ENCODE peak calls at places on chromosomes 5 and 9, in seven cellular contexts. One of them, this sample, is unnamed.

GRCh38 chr5:108588323-108588722 is 159.4 kb upstream of the FER start:
- DNase-seq in progenitor cell of endocrine pancreas: no peak
- DNase-seq in psoas muscle: no peak
- DNase-seq in endothelial cell: no peak
- DNase-seq in foreskin fibroblast: no peak
- DNase-seq in body of pancreas: no peak
- DNase-seq in AG04450: no peak
- DNase-seq in this sample: no peak

GRCh38 chr9:4005896-4006295 is 294.0 kb downstream of the GLIS3 start:
- DNase-seq in endothelial cell: no peak
- DNase-seq in psoas muscle: no peak
- DNase-seq in progenitor cell of endocrine pancreas: no peak
- DNase-seq in body of pancreas: no peak
- DNase-seq in foreskin fibroblast: no peak
- DNase-seq in AG04450: no peak
- DNase-seq in this sample: no peak

GRCh38 chr5:136816327-136816726 is 451.0 kb upstream of the TRPC7 start:
- DNase-seq in psoas muscle: no peak
- DNase-seq in progenitor cell of endocrine pancreas: no peak
- DNase-seq in endothelial cell: no peak
- DNase-seq in foreskin fibroblast: no peak
- DNase-seq in AG04450: no peak
- DNase-seq in body of pancreas: no peak
- DNase-seq in this sample: no peak

GRCh38 chr5:151477106-151477505 is 29.7 kb downstream of the SLC36A1 start:
- DNase-seq in psoas muscle: no peak
- DNase-seq in body of pancreas: no peak
- DNase-seq in AG04450: no peak
- DNase-seq in endothelial cell: no peak
- DNase-seq in foreskin fibroblast: peak
- DNase-seq in progenitor cell of endocrine pancreas: no peak
- DNase-seq in this sample: no peak

GRCh38 chr9:34547960-34548603 is 25.3 kb upstream of the ENHO start:
- DNase-seq in body of pancreas: peak
- DNase-seq in psoas muscle: peak
- DNase-seq in foreskin fibroblast: peak
- DNase-seq in endothelial cell: peak
- DNase-seq in AG04450: peak
- DNase-seq in progenitor cell of endocrine pancreas: peak
- DNase-seq in this sample: peak

GRCh38 chr9:22037954-22038690 is 29.0 kb upstream of the CDKN2B start:
- DNase-seq in foreskin fibroblast: peak
- DNase-seq in progenitor cell of endocrine pancreas: no peak
- DNase-seq in endothelial cell: no peak
- DNase-seq in psoas muscle: no peak
- DNase-seq in body of pancreas: no peak
- DNase-seq in AG04450: no peak
- DNase-seq in this sample: no peak

GRCh38 chr5:310941-311434 is 10.5 kb upstream of the AHRR start:
- DNase-seq in AG04450: no peak
- DNase-seq in psoas muscle: peak
- DNase-seq in foreskin fibroblast: no peak
- DNase-seq in body of pancreas: no peak
- DNase-seq in progenitor cell of endocrine pancreas: no peak
- DNase-seq in endothelial cell: no peak
- DNase-seq in this sample: no peak

GRCh38 chr9:92707530-92707929 is 37.6 kb upstream of the IPPK start:
- DNase-seq in psoas muscle: no peak
- DNase-seq in foreskin fibroblast: no peak
- DNase-seq in AG04450: no peak
- DNase-seq in endothelial cell: no peak
- DNase-seq in progenitor cell of endocrine pancreas: no peak
- DNase-seq in body of pancreas: no peak
- DNase-seq in this sample: no peak

GRCh38 chr9:82923410-82924242 is 139.3 kb downstream of the RASEF start:
- DNase-seq in AG04450: no peak
- DNase-seq in body of pancreas: no peak
- DNase-seq in progenitor cell of endocrine pancreas: no peak
- DNase-seq in endothelial cell: no peak
- DNase-seq in foreskin fibroblast: no peak
- DNase-seq in psoas muscle: no peak
- DNase-seq in this sample: no peak

GRCh38 chr9:16879416-16879815 is 8.9 kb upstream of the BNC2 start:
- DNase-seq in AG04450: no peak
- DNase-seq in endothelial cell: no peak
- DNase-seq in progenitor cell of endocrine pancreas: no peak
- DNase-seq in body of pancreas: no peak
- DNase-seq in foreskin fibroblast: peak
- DNase-seq in psoas muscle: no peak
- DNase-seq in this sample: no peak

GRCh38 chr9:81116340-81117207 is 572.8 kb downstream of the TLE1 start:
- DNase-seq in AG04450: peak
- DNase-seq in foreskin fibroblast: peak
- DNase-seq in progenitor cell of endocrine pancreas: no peak
- DNase-seq in psoas muscle: no peak
- DNase-seq in endothelial cell: no peak
- DNase-seq in body of pancreas: no peak
- DNase-seq in this sample: no peak

GRCh38 chr9:107389617-107390071 is 99.9 kb downstream of the KLF4 start:
- DNase-seq in AG04450: no peak
- DNase-seq in endothelial cell: no peak
- DNase-seq in foreskin fibroblast: peak
- DNase-seq in progenitor cell of endocrine pancreas: no peak
- DNase-seq in psoas muscle: peak
- DNase-seq in body of pancreas: peak
- DNase-seq in this sample: no peak

GRCh38 chr9:93288891-93289883 is 105.2 kb downstream of the WNK2 start:
- DNase-seq in progenitor cell of endocrine pancreas: no peak
- DNase-seq in psoas muscle: peak
- DNase-seq in foreskin fibroblast: peak
- DNase-seq in AG04450: no peak
- DNase-seq in endothelial cell: no peak
- DNase-seq in body of pancreas: no peak
- DNase-seq in this sample: no peak

GRCh38 chr9:113578877-113579269 is 115.3 kb downstream of the RGS3 start:
- DNase-seq in AG04450: no peak
- DNase-seq in psoas muscle: peak
- DNase-seq in progenitor cell of endocrine pancreas: no peak
- DNase-seq in body of pancreas: no peak
- DNase-seq in endothelial cell: no peak
- DNase-seq in foreskin fibroblast: peak
- DNase-seq in this sample: no peak

GRCh38 chr9:38068616-38068865 is 486 bp downstream of the SHB start:
- DNase-seq in psoas muscle: no peak
- DNase-seq in foreskin fibroblast: peak
- DNase-seq in endothelial cell: no peak
- DNase-seq in AG04450: no peak
- DNase-seq in progenitor cell of endocrine pancreas: no peak
- DNase-seq in body of pancreas: peak
- DNase-seq in this sample: peak

GRCh38 chr9:87292449-87293191 is 205.0 kb upstream of the DAPK1 start:
- DNase-seq in psoas muscle: no peak
- DNase-seq in body of pancreas: no peak
- DNase-seq in endothelial cell: no peak
- DNase-seq in foreskin fibroblast: peak
- DNase-seq in progenitor cell of endocrine pancreas: no peak
- DNase-seq in AG04450: no peak
- DNase-seq in this sample: no peak

GRCh38 chr9:8784813-8785212 is 985.2 kb upstream of the DMAC1 start:
- DNase-seq in progenitor cell of endocrine pancreas: no peak
- DNase-seq in psoas muscle: no peak
- DNase-seq in AG04450: no peak
- DNase-seq in foreskin fibroblast: peak
- DNase-seq in body of pancreas: no peak
- DNase-seq in endothelial cell: no peak
- DNase-seq in this sample: no peak

GRCh38 chr9:4678679-4679267 is 596 bp upstream of the CDC37L1 start:
- DNase-seq in foreskin fibroblast: peak
- DNase-seq in endothelial cell: peak
- DNase-seq in psoas muscle: no peak
- DNase-seq in body of pancreas: no peak
- DNase-seq in progenitor cell of endocrine pancreas: no peak
- DNase-seq in AG04450: no peak
- DNase-seq in this sample: no peak

GRCh38 chr9:111744363-111744762 is 50.4 kb downstream of the SHOC1 start:
- DNase-seq in psoas muscle: no peak
- DNase-seq in endothelial cell: no peak
- DNase-seq in progenitor cell of endocrine pancreas: no peak
- DNase-seq in foreskin fibroblast: peak
- DNase-seq in body of pancreas: no peak
- DNase-seq in AG04450: no peak
- DNase-seq in this sample: no peak

GRCh38 chr5:37133939-37134338 is 115.2 kb downstream of the CPLANE1 start:
- DNase-seq in endothelial cell: no peak
- DNase-seq in foreskin fibroblast: peak
- DNase-seq in psoas muscle: no peak
- DNase-seq in progenitor cell of endocrine pancreas: no peak
- DNase-seq in AG04450: peak
- DNase-seq in body of pancreas: peak
- DNase-seq in this sample: no peak

GRCh38 chr9:72292874-72293607 is 72.0 kb downstream of the ZFAND5 start:
- DNase-seq in foreskin fibroblast: peak
- DNase-seq in body of pancreas: no peak
- DNase-seq in endothelial cell: no peak
- DNase-seq in progenitor cell of endocrine pancreas: no peak
- DNase-seq in AG04450: no peak
- DNase-seq in psoas muscle: no peak
- DNase-seq in this sample: no peak

GRCh38 chr9:106799146-106799545 is 63.8 kb upstream of the ZNF462 start:
- DNase-seq in endothelial cell: no peak
- DNase-seq in body of pancreas: no peak
- DNase-seq in progenitor cell of endocrine pancreas: no peak
- DNase-seq in foreskin fibroblast: peak
- DNase-seq in psoas muscle: no peak
- DNase-seq in AG04450: peak
- DNase-seq in this sample: no peak

GRCh38 chr5:322281-322941 is 897 bp downstream of the AHRR start:
- DNase-seq in AG04450: no peak
- DNase-seq in psoas muscle: peak
- DNase-seq in endothelial cell: no peak
- DNase-seq in body of pancreas: no peak
- DNase-seq in progenitor cell of endocrine pancreas: no peak
- DNase-seq in foreskin fibroblast: peak
- DNase-seq in this sample: no peak

GRCh38 chr5:16992444-16992843 is 56.4 kb upstream of the MYO10 start:
- DNase-seq in psoas muscle: no peak
- DNase-seq in endothelial cell: no peak
- DNase-seq in foreskin fibroblast: no peak
- DNase-seq in AG04450: no peak
- DNase-seq in body of pancreas: no peak
- DNase-seq in progenitor cell of endocrine pancreas: no peak
- DNase-seq in this sample: no peak

DNA sequence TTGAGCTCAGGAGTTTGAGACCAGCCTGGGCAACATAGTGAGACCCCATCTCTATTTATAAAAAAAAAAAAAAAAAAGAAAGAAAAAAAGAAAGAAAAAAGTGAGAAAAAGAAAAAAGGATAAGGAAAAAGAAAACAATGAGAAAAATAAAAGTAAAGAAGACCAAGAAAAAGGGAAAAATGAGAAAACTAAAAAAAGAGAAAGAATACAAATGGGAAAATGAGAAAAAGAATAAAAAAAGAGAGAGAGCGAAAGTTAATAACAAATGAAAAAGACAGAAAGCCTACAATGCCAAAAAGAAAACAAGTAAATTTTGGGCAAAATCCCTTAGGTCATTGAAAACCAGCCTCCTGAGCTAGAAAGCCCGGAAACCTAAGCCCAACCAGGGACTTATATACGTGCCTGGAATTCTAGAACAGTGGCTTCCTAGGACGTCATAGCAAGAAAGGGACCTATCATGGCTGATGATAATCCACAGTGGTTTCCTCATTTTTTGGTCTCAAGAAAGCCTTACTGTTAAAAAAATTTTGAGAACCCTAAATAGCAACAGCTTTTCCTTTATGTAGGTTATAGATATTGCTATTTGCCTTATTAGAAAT is 131.7 kb upstream of the CLINT1 start:
- DNase-seq in foreskin fibroblast: no peak
- DNase-seq in body of pancreas: no peak
- DNase-seq in endothelial cell: no peak
- DNase-seq in progenitor cell of endocrine pancreas: no peak
- DNase-seq in AG04450: no peak
- DNase-seq in psoas muscle: no peak
- DNase-seq in this sample: no peak
- TF ChIP-seq CTCF in foreskin fibroblast: no peak
- TF ChIP-seq CTCF in body of pancreas: no peak
- TF ChIP-seq CTCF in endothelial cell: no peak
- TF ChIP-seq CTCF in progenitor cell of endocrine pancreas: no peak
- TF ChIP-seq CTCF in AG04450: no peak
- TF ChIP-seq CTCF in psoas muscle: no peak
- TF ChIP-seq CTCF in this sample: no peak

GRCh38 chr9:26656003-26656940 is 236.3 kb downstream of the CAAP1 start:
- DNase-seq in body of pancreas: no peak
- DNase-seq in endothelial cell: peak
- DNase-seq in foreskin fibroblast: no peak
- DNase-seq in psoas muscle: no peak
- DNase-seq in AG04450: no peak
- DNase-seq in progenitor cell of endocrine pancreas: no peak
- DNase-seq in this sample: peak
- TF ChIP-seq CTCF in body of pancreas: peak
- TF ChIP-seq CTCF in endothelial cell: peak
- TF ChIP-seq CTCF in foreskin fibroblast: peak
- TF ChIP-seq CTCF in psoas muscle: no peak
- TF ChIP-seq CTCF in AG04450: peak
- TF ChIP-seq CTCF in progenitor cell of endocrine pancreas: peak
- TF ChIP-seq CTCF in this sample: peak

GRCh38 chr5:142694092-142694856 is 8.4 kb upstream of the FGF1 start:
- DNase-seq in progenitor cell of endocrine pancreas: no peak
- DNase-seq in endothelial cell: no peak
- DNase-seq in AG04450: no peak
- DNase-seq in foreskin fibroblast: no peak
- DNase-seq in body of pancreas: no peak
- DNase-seq in psoas muscle: no peak
- DNase-seq in this sample: no peak
- TF ChIP-seq CTCF in progenitor cell of endocrine pancreas: peak
- TF ChIP-seq CTCF in endothelial cell: peak
- TF ChIP-seq CTCF in AG04450: peak
- TF ChIP-seq CTCF in foreskin fibroblast: no peak
- TF ChIP-seq CTCF in body of pancreas: no peak
- TF ChIP-seq CTCF in psoas muscle: no peak
- TF ChIP-seq CTCF in this sample: no peak

DNA sequence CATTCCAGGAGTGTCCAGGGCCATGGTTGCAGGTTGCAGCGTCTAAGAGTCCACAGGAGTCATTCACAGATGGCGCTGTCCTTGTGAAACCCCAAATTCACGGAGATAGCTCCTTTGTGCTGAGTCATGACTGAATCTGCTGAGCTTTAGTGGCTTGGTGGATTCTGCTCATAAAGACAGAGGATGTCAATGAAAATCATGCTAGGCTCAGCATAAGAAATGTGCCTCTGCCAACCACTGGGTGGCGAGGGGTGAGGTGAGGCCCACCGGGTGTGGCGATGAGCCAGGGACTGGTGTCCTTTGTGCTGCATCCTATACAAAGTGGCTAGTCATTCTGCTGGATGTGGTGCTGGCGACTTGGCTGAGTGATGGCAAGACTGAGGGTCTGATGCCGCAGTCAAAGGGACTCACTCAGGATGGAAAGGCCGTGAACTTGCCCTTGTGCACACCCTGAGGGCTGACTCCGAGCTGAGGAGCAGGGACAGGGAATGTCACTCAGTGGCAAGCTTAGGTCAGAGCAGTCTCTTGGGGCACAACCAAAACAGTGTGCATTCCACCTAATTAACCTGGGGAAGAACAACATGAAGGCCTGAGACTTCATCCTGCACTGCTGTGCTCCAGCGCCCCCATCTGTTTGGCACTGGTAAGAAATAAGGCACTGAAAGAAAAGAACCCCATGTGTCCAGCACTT is 71.5 kb downstream of the DAP start:
- DNase-seq in body of pancreas: no peak
- DNase-seq in endothelial cell: peak
- DNase-seq in psoas muscle: no peak
- DNase-seq in foreskin fibroblast: no peak
- DNase-seq in AG04450: no peak
- DNase-seq in progenitor cell of endocrine pancreas: no peak
- DNase-seq in this sample: peak
- TF ChIP-seq CTCF in body of pancreas: no peak
- TF ChIP-seq CTCF in endothelial cell: peak
- TF ChIP-seq CTCF in psoas muscle: peak
- TF ChIP-seq CTCF in foreskin fibroblast: peak
- TF ChIP-seq CTCF in AG04450: peak
- TF ChIP-seq CTCF in progenitor cell of endocrine pancreas: peak
- TF ChIP-seq CTCF in this sample: peak